ENCODE peak calls at places on chromosomes 3 and 15, in seven cellular contexts. One of them, this sample, is unnamed.

GRCh38 chr3:48938156-48938555 is 19.5 kb downstream of the ARIH2 start:
- DNase-seq in IMR-90: peak
- DNase-seq in trophoblast cell: no peak
- DNase-seq in H1: no peak
- DNase-seq in neuronal stem cell: no peak
- DNase-seq in H9: no peak
- DNase-seq in mesenchymal stem cell: no peak
- DNase-seq in this sample: no peak

GRCh38 chr3:178474526-178474925 is 61.7 kb upstream of the KCNMB2 start:
- DNase-seq in mesenchymal stem cell: peak
- DNase-seq in H1: no peak
- DNase-seq in trophoblast cell: peak
- DNase-seq in H9: no peak
- DNase-seq in neuronal stem cell: no peak
- DNase-seq in IMR-90: no peak
- DNase-seq in this sample: no peak

GRCh38 chr3:10467904-10468610 is 37.3 kb downstream of the ATP2B2 start:
- DNase-seq in mesenchymal stem cell: no peak
- DNase-seq in trophoblast cell: no peak
- DNase-seq in H9: no peak
- DNase-seq in neuronal stem cell: no peak
- DNase-seq in IMR-90: no peak
- DNase-seq in H1: no peak
- DNase-seq in this sample: no peak

GRCh38 chr3:117997201-117998049 is 1037.2 kb downstream of the IGSF11 start:
- DNase-seq in IMR-90: peak
- DNase-seq in neuronal stem cell: peak
- DNase-seq in H9: peak
- DNase-seq in H1: peak
- DNase-seq in trophoblast cell: peak
- DNase-seq in mesenchymal stem cell: peak
- DNase-seq in this sample: peak

GRCh38 chr3:48678056-48678455 is 7.7 kb downstream of the NCKIPSD start:
- DNase-seq in IMR-90: peak
- DNase-seq in H1: no peak
- DNase-seq in trophoblast cell: no peak
- DNase-seq in mesenchymal stem cell: peak
- DNase-seq in neuronal stem cell: no peak
- DNase-seq in H9: no peak
- DNase-seq in this sample: peak

GRCh38 chr15:48645558-48646330 is at the start of gene FBN1:
- DNase-seq in H1: peak
- DNase-seq in H9: peak
- DNase-seq in trophoblast cell: peak
- DNase-seq in mesenchymal stem cell: peak
- DNase-seq in IMR-90: peak
- DNase-seq in neuronal stem cell: peak
- DNase-seq in this sample: peak

GRCh38 chr3:123724306-123724705 is 139.5 kb upstream of the HACD2 start:
- DNase-seq in H9: peak
- DNase-seq in IMR-90: peak
- DNase-seq in neuronal stem cell: no peak
- DNase-seq in H1: no peak
- DNase-seq in trophoblast cell: peak
- DNase-seq in mesenchymal stem cell: peak
- DNase-seq in this sample: peak

GRCh38 chr15:85711590-85712192 is 83.0 kb downstream of the KLHL25 start:
- DNase-seq in IMR-90: peak
- DNase-seq in mesenchymal stem cell: no peak
- DNase-seq in H1: no peak
- DNase-seq in trophoblast cell: peak
- DNase-seq in neuronal stem cell: no peak
- DNase-seq in H9: no peak
- DNase-seq in this sample: no peak

GRCh38 chr15:39573844-39574243 is 7.0 kb upstream of the THBS1 start:
- DNase-seq in mesenchymal stem cell: peak
- DNase-seq in IMR-90: peak
- DNase-seq in H1: no peak
- DNase-seq in neuronal stem cell: no peak
- DNase-seq in trophoblast cell: no peak
- DNase-seq in H9: no peak
- DNase-seq in this sample: no peak

GRCh38 chr15:20345401-20345958 is 196.1 kb downstream of the GOLGA6L6 start:
- DNase-seq in IMR-90: no peak
- DNase-seq in mesenchymal stem cell: no peak
- DNase-seq in neuronal stem cell: no peak
- DNase-seq in H1: no peak
- DNase-seq in H9: peak
- DNase-seq in trophoblast cell: no peak
- DNase-seq in this sample: no peak

GRCh38 chr3:58200846-58201355 is 9.9 kb downstream of the DNASE1L3 start:
- DNase-seq in trophoblast cell: no peak
- DNase-seq in mesenchymal stem cell: peak
- DNase-seq in neuronal stem cell: no peak
- DNase-seq in IMR-90: no peak
- DNase-seq in H1: no peak
- DNase-seq in H9: no peak
- DNase-seq in this sample: no peak

GRCh38 chr3:148005456-148005855 is 596.3 kb downstream of the ZIC1 start:
- DNase-seq in trophoblast cell: no peak
- DNase-seq in neuronal stem cell: peak
- DNase-seq in IMR-90: no peak
- DNase-seq in H1: no peak
- DNase-seq in mesenchymal stem cell: no peak
- DNase-seq in H9: no peak
- DNase-seq in this sample: no peak

GRCh38 chr3:24520101-24520495 is 25.4 kb upstream of the THRB start:
- DNase-seq in H1: no peak
- DNase-seq in mesenchymal stem cell: no peak
- DNase-seq in H9: no peak
- DNase-seq in neuronal stem cell: no peak
- DNase-seq in IMR-90: no peak
- DNase-seq in trophoblast cell: no peak
- DNase-seq in this sample: no peak
- H3K4ac ChIP-seq in H1: no peak
- H3K4ac ChIP-seq in mesenchymal stem cell: peak
- H3K4ac ChIP-seq in H9: no peak
- H3K4ac ChIP-seq in neuronal stem cell: no peak
- H3K4ac ChIP-seq in IMR-90: no peak
- H3K4ac ChIP-seq in trophoblast cell: no peak
- H3K4ac ChIP-seq in this sample: no peak

GRCh38 chr15:41241251-41241964 is 10.3 kb downstream of the CHP1 start:
- DNase-seq in trophoblast cell: no peak
- DNase-seq in H9: no peak
- DNase-seq in IMR-90: no peak
- DNase-seq in neuronal stem cell: no peak
- DNase-seq in mesenchymal stem cell: no peak
- DNase-seq in H1: no peak
- DNase-seq in this sample: no peak

GRCh38 chr15:41235929-41236328 is 4.9 kb downstream of the CHP1 start:
- DNase-seq in trophoblast cell: no peak
- DNase-seq in IMR-90: no peak
- DNase-seq in mesenchymal stem cell: no peak
- DNase-seq in H9: no peak
- DNase-seq in neuronal stem cell: no peak
- DNase-seq in H1: no peak
- DNase-seq in this sample: no peak

GRCh38 chr15:41233367-41233771 is 2.3 kb downstream of the CHP1 start:
- DNase-seq in H1: no peak
- DNase-seq in mesenchymal stem cell: peak
- DNase-seq in neuronal stem cell: no peak
- DNase-seq in trophoblast cell: peak
- DNase-seq in H9: no peak
- DNase-seq in IMR-90: peak
- DNase-seq in this sample: no peak

DNA sequence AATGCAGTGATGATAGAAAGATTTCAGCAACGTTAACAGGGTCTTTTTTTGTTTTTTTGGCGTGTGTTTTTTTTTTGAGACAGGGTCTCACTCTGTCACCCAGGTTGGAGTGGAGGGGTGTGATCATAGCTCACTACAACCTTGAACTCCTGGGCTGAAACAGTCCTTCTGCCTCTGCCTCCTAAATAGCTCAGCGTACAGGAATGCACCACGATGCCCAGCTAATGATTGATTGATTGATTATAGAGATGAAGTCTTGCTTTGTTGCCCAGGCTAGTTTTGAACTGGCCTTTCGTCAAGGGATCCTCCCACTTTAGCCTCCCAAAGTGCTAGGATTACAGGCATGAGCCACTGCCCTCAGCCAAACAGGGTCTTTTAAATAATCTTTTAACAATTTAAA is 7.0 kb downstream of the CHP1 start:
- DNase-seq in trophoblast cell: no peak
- DNase-seq in H9: no peak
- DNase-seq in mesenchymal stem cell: no peak
- DNase-seq in H1: no peak
- DNase-seq in IMR-90: no peak
- DNase-seq in neuronal stem cell: no peak
- DNase-seq in this sample: no peak
- H3K4ac ChIP-seq in trophoblast cell: no peak
- H3K4ac ChIP-seq in H9: no peak
- H3K4ac ChIP-seq in mesenchymal stem cell: no peak
- H3K4ac ChIP-seq in H1: no peak
- H3K4ac ChIP-seq in IMR-90: no peak
- H3K4ac ChIP-seq in neuronal stem cell: no peak
- H3K4ac ChIP-seq in this sample: no peak

GRCh38 chr15:58003810-58004209 is 61.7 kb downstream of the ALDH1A2 start:
- DNase-seq in H1: no peak
- DNase-seq in mesenchymal stem cell: no peak
- DNase-seq in IMR-90: no peak
- DNase-seq in H9: no peak
- DNase-seq in neuronal stem cell: no peak
- DNase-seq in trophoblast cell: no peak
- DNase-seq in this sample: no peak
- H3K4ac ChIP-seq in H1: no peak
- H3K4ac ChIP-seq in mesenchymal stem cell: no peak
- H3K4ac ChIP-seq in IMR-90: no peak
- H3K4ac ChIP-seq in H9: no peak
- H3K4ac ChIP-seq in neuronal stem cell: no peak
- H3K4ac ChIP-seq in trophoblast cell: no peak
- H3K4ac ChIP-seq in this sample: no peak

DNA sequence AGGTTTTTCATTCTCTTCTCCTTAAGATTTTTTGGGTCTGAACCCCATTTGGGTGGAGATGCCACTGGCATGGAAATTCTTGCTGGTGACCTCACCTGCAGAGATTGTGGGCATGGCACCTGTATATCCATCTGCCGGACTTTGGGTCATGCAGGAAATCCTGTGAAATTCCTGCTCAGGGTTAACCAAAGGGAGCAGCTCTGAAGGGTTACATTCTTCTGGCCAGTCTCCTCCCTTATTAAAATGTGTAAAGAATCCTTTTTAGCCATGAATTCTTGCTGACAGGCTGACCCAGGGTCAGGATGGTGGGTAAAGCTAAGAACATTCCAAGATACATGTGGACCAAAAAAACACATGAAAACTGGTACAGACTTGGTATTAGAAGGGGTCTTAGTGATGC is 27.4 kb downstream of the ARHGEF26 start:
- DNase-seq in trophoblast cell: no peak
- DNase-seq in H1: no peak
- DNase-seq in neuronal stem cell: no peak
- DNase-seq in H9: no peak
- DNase-seq in mesenchymal stem cell: no peak
- DNase-seq in IMR-90: no peak
- DNase-seq in this sample: peak
- H3K4ac ChIP-seq in trophoblast cell: no peak
- H3K4ac ChIP-seq in H1: no peak
- H3K4ac ChIP-seq in neuronal stem cell: no peak
- H3K4ac ChIP-seq in H9: no peak
- H3K4ac ChIP-seq in mesenchymal stem cell: no peak
- H3K4ac ChIP-seq in IMR-90: no peak
- H3K4ac ChIP-seq in this sample: no peak

GRCh38 chr3:152281032-152281713 is 12.4 kb downstream of the MBNL1 start:
- DNase-seq in neuronal stem cell: no peak
- DNase-seq in trophoblast cell: no peak
- DNase-seq in H1: no peak
- DNase-seq in H9: no peak
- DNase-seq in IMR-90: no peak
- DNase-seq in mesenchymal stem cell: no peak
- DNase-seq in this sample: peak
- H3K4ac ChIP-seq in neuronal stem cell: no peak
- H3K4ac ChIP-seq in trophoblast cell: no peak
- H3K4ac ChIP-seq in H1: no peak
- H3K4ac ChIP-seq in H9: no peak
- H3K4ac ChIP-seq in IMR-90: no peak
- H3K4ac ChIP-seq in mesenchymal stem cell: no peak
- H3K4ac ChIP-seq in this sample: no peak

GRCh38 chr3:8253201-8253600 is 248.4 kb upstream of the LMCD1 start:
- DNase-seq in mesenchymal stem cell: no peak
- DNase-seq in trophoblast cell: no peak
- DNase-seq in neuronal stem cell: no peak
- DNase-seq in IMR-90: no peak
- DNase-seq in H9: no peak
- DNase-seq in H1: no peak
- DNase-seq in this sample: no peak
- H3K4ac ChIP-seq in mesenchymal stem cell: no peak
- H3K4ac ChIP-seq in trophoblast cell: no peak
- H3K4ac ChIP-seq in neuronal stem cell: no peak
- H3K4ac ChIP-seq in IMR-90: no peak
- H3K4ac ChIP-seq in H9: no peak
- H3K4ac ChIP-seq in H1: no peak
- H3K4ac ChIP-seq in this sample: no peak

GRCh38 chr3:42734263-42734860 is 31.8 kb upstream of the HHATL start:
- DNase-seq in H1: no peak
- DNase-seq in IMR-90: no peak
- DNase-seq in H9: peak
- DNase-seq in neuronal stem cell: no peak
- DNase-seq in mesenchymal stem cell: no peak
- DNase-seq in trophoblast cell: no peak
- DNase-seq in this sample: no peak

GRCh38 chr3:42736081-42736480 is 33.5 kb upstream of the HHATL start:
- DNase-seq in H9: peak
- DNase-seq in trophoblast cell: no peak
- DNase-seq in IMR-90: no peak
- DNase-seq in mesenchymal stem cell: no peak
- DNase-seq in neuronal stem cell: no peak
- DNase-seq in H1: no peak
- DNase-seq in this sample: peak

GRCh38 chr3:42735021-42735420 is 32.4 kb upstream of the HHATL start:
- DNase-seq in IMR-90: no peak
- DNase-seq in neuronal stem cell: no peak
- DNase-seq in mesenchymal stem cell: no peak
- DNase-seq in H9: peak
- DNase-seq in trophoblast cell: no peak
- DNase-seq in H1: no peak
- DNase-seq in this sample: no peak

GRCh38 chr3:42736531-42736930 is 33.9 kb upstream of the HHATL start:
- DNase-seq in trophoblast cell: no peak
- DNase-seq in H1: no peak
- DNase-seq in mesenchymal stem cell: no peak
- DNase-seq in IMR-90: no peak
- DNase-seq in neuronal stem cell: no peak
- DNase-seq in H9: peak
- DNase-seq in this sample: no peak

GRCh38 chr3:42735609-42736008 is 33.0 kb upstream of the HHATL start:
- DNase-seq in H9: peak
- DNase-seq in neuronal stem cell: no peak
- DNase-seq in H1: no peak
- DNase-seq in trophoblast cell: no peak
- DNase-seq in mesenchymal stem cell: no peak
- DNase-seq in IMR-90: no peak
- DNase-seq in this sample: no peak
- H3K4ac ChIP-seq in H9: no peak
- H3K4ac ChIP-seq in neuronal stem cell: no peak
- H3K4ac ChIP-seq in H1: peak
- H3K4ac ChIP-seq in trophoblast cell: no peak
- H3K4ac ChIP-seq in mesenchymal stem cell: no peak
- H3K4ac ChIP-seq in IMR-90: no peak
- H3K4ac ChIP-seq in this sample: no peak

This sample was measured in mesendoderm.